ENCODE peak calls at places on chromosomes 6 and 20, in four cellular contexts. One of them, this sample, is unnamed. For H3K4me1, the result is how much of the 10 kb centered on the place peaks cover.

GRCh38 chr20:45336530-45337366 is 11.5 kb downstream of the SDC4 start:
- DNase-seq in A549: peak
- DNase-seq in aorta: peak
- DNase-seq in OCI-LY7: no peak
- DNase-seq in this sample: no peak

GRCh38 chr20:57697540-57697939 is 12.3 kb downstream of the PMEPA1 start:
- DNase-seq in A549: no peak
- DNase-seq in aorta: no peak
- DNase-seq in OCI-LY7: no peak
- DNase-seq in this sample: no peak

GRCh38 chr6:110965629-110966229 is 7.2 kb downstream of the GTF3C6 start:
- DNase-seq in A549: no peak
- DNase-seq in aorta: no peak
- DNase-seq in OCI-LY7: no peak
- DNase-seq in this sample: no peak

GRCh38 chr20:24134284-24134683 is 145.7 kb upstream of the GGTLC1 start:
- DNase-seq in A549: no peak
- DNase-seq in aorta: no peak
- DNase-seq in OCI-LY7: no peak
- DNase-seq in this sample: peak

GRCh38 chr6:153511896-153512496 is 380.9 kb upstream of the RGS17 start:
- DNase-seq in A549: peak
- DNase-seq in aorta: no peak
- DNase-seq in OCI-LY7: peak
- DNase-seq in this sample: peak

GRCh38 chr6:14917511-14917910 is 328.4 kb upstream of the JARID2 start:
- DNase-seq in A549: no peak
- DNase-seq in aorta: no peak
- DNase-seq in OCI-LY7: no peak
- DNase-seq in this sample: no peak

GRCh38 chr20:6501061-6501460 is 266.4 kb upstream of the BMP2 start:
- DNase-seq in A549: no peak
- DNase-seq in aorta: no peak
- DNase-seq in OCI-LY7: no peak
- DNase-seq in this sample: no peak

GRCh38 chr20:4490595-4491280 is 231.0 kb upstream of the PRND start:
- DNase-seq in A549: no peak
- DNase-seq in aorta: no peak
- DNase-seq in OCI-LY7: no peak
- DNase-seq in this sample: no peak

GRCh38 chr6:154878866-154879491 is 116.1 kb upstream of the TIAM2 start:
- DNase-seq in A549: no peak
- DNase-seq in aorta: no peak
- DNase-seq in OCI-LY7: no peak
- DNase-seq in this sample: no peak

GRCh38 chr6:161226005-161226964 is 47.6 kb downstream of the AGPAT4 start:
- DNase-seq in A549: no peak
- DNase-seq in aorta: no peak
- DNase-seq in OCI-LY7: no peak
- DNase-seq in this sample: no peak

GRCh38 chr6:34543421-34543820 is 12.7 kb downstream of the SPDEF start:
- DNase-seq in A549: no peak
- DNase-seq in aorta: no peak
- DNase-seq in OCI-LY7: no peak
- DNase-seq in this sample: no peak

GRCh38 chr6:46787871-46788270 is 5.3 kb upstream of the MEP1A start:
- DNase-seq in A549: no peak
- DNase-seq in aorta: no peak
- DNase-seq in OCI-LY7: no peak
- DNase-seq in this sample: no peak

GRCh38 chr6:20706293-20707165 is 172.3 kb downstream of the CDKAL1 start:
- DNase-seq in A549: no peak
- DNase-seq in aorta: no peak
- DNase-seq in OCI-LY7: no peak
- DNase-seq in this sample: no peak

GRCh38 chr6:83976871-83977270 is 56.7 kb upstream of the MRAP2 start:
- DNase-seq in A549: no peak
- DNase-seq in aorta: no peak
- DNase-seq in OCI-LY7: no peak
- DNase-seq in this sample: no peak

GRCh38 chr6:56911847-56912246 is 43.1 kb upstream of the BEND6 start:
- DNase-seq in A549: no peak
- DNase-seq in aorta: no peak
- DNase-seq in OCI-LY7: no peak
- DNase-seq in this sample: no peak

GRCh38 chr6:24897186-24897585 is 38.6 kb downstream of the RIPOR2 start:
- DNase-seq in A549: no peak
- DNase-seq in aorta: no peak
- DNase-seq in OCI-LY7: no peak
- DNase-seq in this sample: no peak

GRCh38 chr6:1424306-1424927 is 35.0 kb downstream of the FOXF2 start:
- DNase-seq in A549: peak
- DNase-seq in aorta: no peak
- DNase-seq in OCI-LY7: peak
- DNase-seq in this sample: peak

GRCh38 chr6:121780325-121781313 is 345.2 kb downstream of the GJA1 start:
- DNase-seq in A549: peak
- DNase-seq in aorta: peak
- DNase-seq in OCI-LY7: no peak
- DNase-seq in this sample: no peak

GRCh38 chr6:158170656-158171081 is 2.5 kb downstream of the GTF2H5 start:
- DNase-seq in A549: no peak
- DNase-seq in aorta: no peak
- DNase-seq in OCI-LY7: no peak
- DNase-seq in this sample: peak

GRCh38 chr20:36582322-36582721 is 8.9 kb downstream of the TGIF2 start:
- DNase-seq in A549: no peak
- DNase-seq in aorta: no peak
- DNase-seq in OCI-LY7: no peak
- DNase-seq in this sample: no peak

GRCh38 chr6:169205176-169206160 is 48.2 kb downstream of the THBS2 start:
- DNase-seq in A549: no peak
- DNase-seq in aorta: no peak
- DNase-seq in OCI-LY7: no peak
- DNase-seq in this sample: no peak

GRCh38 chr20:53081916-53082863 is 110.0 kb downstream of the TSHZ2 start:
- DNase-seq in A549: no peak
- DNase-seq in aorta: no peak
- DNase-seq in OCI-LY7: no peak
- DNase-seq in this sample: no peak

GRCh38 chr6:145544031-145544430 is 191.3 kb downstream of the EPM2A start:
- DNase-seq in A549: peak
- DNase-seq in aorta: no peak
- DNase-seq in OCI-LY7: no peak
- DNase-seq in this sample: no peak

GRCh38 chr20:6142348-6142993 is 19.6 kb upstream of the FERMT1 start:
- DNase-seq in A549: peak
- DNase-seq in aorta: no peak
- DNase-seq in OCI-LY7: peak
- DNase-seq in this sample: no peak

GRCh38 chr20:50027611-50028105 is 44.9 kb downstream of the SNAI1 start:
- DNase-seq in A549: peak
- DNase-seq in aorta: peak
- DNase-seq in OCI-LY7: no peak
- DNase-seq in this sample: peak

GRCh38 chr20:2130668-2131067 is 29.0 kb downstream of the STK35 start:
- DNase-seq in A549: no peak
- DNase-seq in aorta: no peak
- DNase-seq in OCI-LY7: no peak
- DNase-seq in this sample: no peak

GRCh38 chr20:2133318-2134183 is 31.9 kb downstream of the STK35 start:
- DNase-seq in A549: peak
- DNase-seq in aorta: peak
- DNase-seq in OCI-LY7: no peak
- DNase-seq in this sample: no peak

GRCh38 chr20:2130062-2130591 is 28.5 kb downstream of the STK35 start:
- DNase-seq in A549: no peak
- DNase-seq in aorta: no peak
- DNase-seq in OCI-LY7: no peak
- DNase-seq in this sample: no peak

GRCh38 chr20:2132461-2132901 is 30.9 kb downstream of the STK35 start:
- DNase-seq in A549: no peak
- DNase-seq in aorta: no peak
- DNase-seq in OCI-LY7: no peak
- DNase-seq in this sample: no peak

GRCh38 chr20:2131366-2131765 is 29.7 kb downstream of the STK35 start:
- DNase-seq in A549: no peak
- DNase-seq in aorta: no peak
- DNase-seq in OCI-LY7: no peak
- DNase-seq in this sample: no peak
- H3K4me1 ChIP-seq in A549: under half
- H3K4me1 ChIP-seq in aorta: under half
- H3K4me1 ChIP-seq in OCI-LY7: under half
- H3K4me1 ChIP-seq in this sample: under half

GRCh38 chr20:1934578-1935573 is 39.7 kb downstream of the SIRPA start:
- DNase-seq in A549: no peak
- DNase-seq in aorta: peak
- DNase-seq in OCI-LY7: no peak
- DNase-seq in this sample: no peak
- H3K4me3 ChIP-seq in A549: no peak
- H3K4me3 ChIP-seq in aorta: no peak
- H3K4me3 ChIP-seq in OCI-LY7: no peak
- H3K4me3 ChIP-seq in this sample: no peak

GRCh38 chr6:108733706-108734105 is 114.5 kb upstream of the ARMC2 start:
- DNase-seq in A549: no peak
- DNase-seq in aorta: no peak
- DNase-seq in OCI-LY7: peak
- DNase-seq in this sample: no peak

GRCh38 chr6:108732101-108732870 is 115.9 kb upstream of the ARMC2 start:
- DNase-seq in A549: no peak
- DNase-seq in aorta: no peak
- DNase-seq in OCI-LY7: no peak
- DNase-seq in this sample: peak

GRCh38 chr6:108735310-108735990 is 112.8 kb upstream of the ARMC2 start:
- DNase-seq in A549: no peak
- DNase-seq in aorta: no peak
- DNase-seq in OCI-LY7: no peak
- DNase-seq in this sample: no peak

GRCh38 chr6:108735991-108736345 is 112.3 kb upstream of the ARMC2 start:
- DNase-seq in A549: no peak
- DNase-seq in aorta: no peak
- DNase-seq in OCI-LY7: no peak
- DNase-seq in this sample: no peak

DNA sequence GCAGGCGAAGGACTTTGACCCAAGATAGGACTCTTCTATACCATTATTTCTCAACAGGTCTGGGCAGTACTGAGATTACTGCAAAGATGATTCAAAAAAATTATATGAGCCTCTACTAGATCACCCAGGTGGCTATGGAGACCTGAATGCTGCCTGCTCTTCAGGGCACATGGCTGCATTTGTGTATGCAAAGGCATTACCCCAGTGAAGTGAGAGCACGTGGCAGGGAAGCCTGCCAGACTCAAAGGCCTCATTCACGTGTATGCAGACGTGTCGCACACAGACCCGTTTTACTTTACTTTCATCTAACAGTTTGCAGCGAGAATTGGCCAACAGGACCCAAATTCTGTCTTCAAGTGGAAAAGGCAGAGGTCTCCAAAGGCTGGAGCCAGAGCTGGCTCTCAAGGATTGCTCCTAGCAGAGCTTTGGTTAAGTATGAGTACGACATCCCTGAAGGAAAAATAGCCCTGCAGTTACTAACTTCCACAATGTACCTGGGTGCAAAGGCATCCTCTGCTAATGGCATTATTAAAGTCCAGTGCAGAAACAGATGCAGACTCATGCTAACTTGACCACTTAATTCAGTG is 113.8 kb upstream of the ARMC2 start:
- DNase-seq in A549: no peak
- DNase-seq in aorta: no peak
- DNase-seq in OCI-LY7: peak
- DNase-seq in this sample: no peak
- H3K4me1 ChIP-seq in A549: under half
- H3K4me1 ChIP-seq in aorta: under half
- H3K4me1 ChIP-seq in OCI-LY7: under half
- H3K4me1 ChIP-seq in this sample: half or more

DNA sequence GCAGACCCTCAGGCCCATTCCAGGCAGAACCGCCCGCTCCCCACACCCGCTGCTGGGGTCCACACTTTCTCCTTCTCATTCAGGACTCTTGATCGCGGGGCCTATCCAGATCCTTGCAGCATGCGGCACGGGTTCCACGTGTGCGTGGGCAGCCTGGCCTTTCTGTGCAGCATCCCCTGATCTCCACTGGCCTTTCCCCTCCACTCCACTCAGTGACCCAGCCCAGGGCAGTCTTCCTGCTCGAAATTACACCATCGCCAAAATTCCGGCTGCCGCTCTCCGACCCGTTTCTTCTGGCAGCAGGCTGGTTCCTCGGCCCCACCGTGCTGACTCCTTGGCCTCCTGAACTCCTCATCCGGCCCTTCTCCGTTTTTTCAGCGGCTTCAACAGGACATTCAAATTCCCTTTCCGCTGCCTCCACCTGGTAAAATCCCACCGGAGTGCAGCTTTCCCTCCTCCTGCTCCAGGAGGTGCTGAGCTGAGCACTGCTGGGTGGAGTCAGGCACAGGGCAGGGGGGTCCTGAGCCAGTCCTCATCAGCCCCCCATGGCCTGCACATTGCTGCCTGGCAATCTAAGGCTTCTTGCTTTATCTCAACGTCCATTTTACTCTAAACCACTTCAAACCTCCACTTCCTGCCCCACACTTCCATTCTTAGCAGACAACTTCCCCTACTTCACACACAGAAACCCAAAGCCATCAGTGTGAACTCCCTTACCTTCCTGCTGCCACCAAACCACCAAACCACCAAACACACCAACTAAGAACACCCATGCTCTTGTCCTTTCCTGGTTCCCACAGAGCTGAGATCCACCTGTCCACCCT is 9.0 kb downstream of the SFT2D1 start:
- DNase-seq in A549: no peak
- DNase-seq in aorta: no peak
- DNase-seq in OCI-LY7: peak
- DNase-seq in this sample: no peak
- H3K4me3 ChIP-seq in A549: no peak
- H3K4me3 ChIP-seq in aorta: no peak
- H3K4me3 ChIP-seq in OCI-LY7: peak
- H3K4me3 ChIP-seq in this sample: no peak

GRCh38 chr6:13318821-13319220 is 9.5 kb downstream of the TBC1D7 start:
- DNase-seq in A549: no peak
- DNase-seq in aorta: no peak
- DNase-seq in OCI-LY7: no peak
- DNase-seq in this sample: no peak

GRCh38 chr6:13315896-13316295 is 12.4 kb downstream of the TBC1D7 start:
- DNase-seq in A549: no peak
- DNase-seq in aorta: no peak
- DNase-seq in OCI-LY7: no peak
- DNase-seq in this sample: no peak

GRCh38 chr6:13314806-13315205 is 13.5 kb downstream of the TBC1D7 start:
- DNase-seq in A549: no peak
- DNase-seq in aorta: no peak
- DNase-seq in OCI-LY7: no peak
- DNase-seq in this sample: no peak

GRCh38 chr6:13319891-13320564 is 8.3 kb downstream of the TBC1D7 start:
- DNase-seq in A549: no peak
- DNase-seq in aorta: no peak
- DNase-seq in OCI-LY7: no peak
- DNase-seq in this sample: no peak
- H3K4me1 ChIP-seq in A549: under half
- H3K4me1 ChIP-seq in aorta: under half
- H3K4me1 ChIP-seq in OCI-LY7: under half
- H3K4me1 ChIP-seq in this sample: under half

This sample was measured in SJSA1.